ENCODE peak calls at places on chromosomes 5 and 9, in ten cellular contexts. One of them, this sample, is unnamed.

GRCh38 chr5:91369480-91369879 is 13.6 kb downstream of the ARRDC3 start:
- DNase-seq in breast epithelium: no peak
- DNase-seq in cardiac muscle cell: no peak
- DNase-seq in left lung: no peak
- DNase-seq in neural progenitor cell: no peak
- DNase-seq in colonic mucosa: no peak
- DNase-seq in upper lobe of right lung: no peak
- DNase-seq in CD8-positive, alpha-beta T cell: no peak
- DNase-seq in lower lobe of right lung: no peak
- DNase-seq in Peyer's patch: no peak
- DNase-seq in this sample: no peak

GRCh38 chr9:24381205-24381604 is 164.5 kb downstream of the IZUMO3 start:
- DNase-seq in breast epithelium: no peak
- DNase-seq in cardiac muscle cell: no peak
- DNase-seq in left lung: no peak
- DNase-seq in neural progenitor cell: no peak
- DNase-seq in colonic mucosa: no peak
- DNase-seq in upper lobe of right lung: no peak
- DNase-seq in CD8-positive, alpha-beta T cell: no peak
- DNase-seq in lower lobe of right lung: no peak
- DNase-seq in Peyer's patch: no peak
- DNase-seq in this sample: no peak

GRCh38 chr9:124263800-124264426 is 6.2 kb downstream of the NEK6 start:
- DNase-seq in breast epithelium: no peak
- DNase-seq in cardiac muscle cell: no peak
- DNase-seq in left lung: no peak
- DNase-seq in neural progenitor cell: no peak
- DNase-seq in colonic mucosa: no peak
- DNase-seq in upper lobe of right lung: no peak
- DNase-seq in CD8-positive, alpha-beta T cell: no peak
- DNase-seq in lower lobe of right lung: no peak
- DNase-seq in Peyer's patch: no peak
- DNase-seq in this sample: no peak

GRCh38 chr9:33196736-33197135 is 29.6 kb upstream of the B4GALT1 start:
- DNase-seq in breast epithelium: no peak
- DNase-seq in cardiac muscle cell: no peak
- DNase-seq in left lung: no peak
- DNase-seq in neural progenitor cell: no peak
- DNase-seq in colonic mucosa: no peak
- DNase-seq in upper lobe of right lung: no peak
- DNase-seq in CD8-positive, alpha-beta T cell: no peak
- DNase-seq in lower lobe of right lung: no peak
- DNase-seq in Peyer's patch: no peak
- DNase-seq in this sample: no peak

GRCh38 chr5:66151030-66151429 is 6.9 kb downstream of the SREK1 start:
- DNase-seq in breast epithelium: no peak
- DNase-seq in cardiac muscle cell: no peak
- DNase-seq in left lung: no peak
- DNase-seq in neural progenitor cell: no peak
- DNase-seq in colonic mucosa: no peak
- DNase-seq in upper lobe of right lung: no peak
- DNase-seq in CD8-positive, alpha-beta T cell: no peak
- DNase-seq in lower lobe of right lung: no peak
- DNase-seq in Peyer's patch: no peak
- DNase-seq in this sample: no peak

GRCh38 chr5:66519626-66520025 is 76.6 kb upstream of the MAST4 start:
- DNase-seq in breast epithelium: no peak
- DNase-seq in cardiac muscle cell: no peak
- DNase-seq in left lung: no peak
- DNase-seq in neural progenitor cell: no peak
- DNase-seq in colonic mucosa: no peak
- DNase-seq in upper lobe of right lung: no peak
- DNase-seq in CD8-positive, alpha-beta T cell: no peak
- DNase-seq in lower lobe of right lung: no peak
- DNase-seq in Peyer's patch: no peak
- DNase-seq in this sample: no peak

GRCh38 chr5:1553642-1554409 is 30.1 kb upstream of the LPCAT1 start:
- DNase-seq in breast epithelium: no peak
- DNase-seq in cardiac muscle cell: no peak
- DNase-seq in left lung: no peak
- DNase-seq in neural progenitor cell: no peak
- DNase-seq in colonic mucosa: no peak
- DNase-seq in upper lobe of right lung: no peak
- DNase-seq in CD8-positive, alpha-beta T cell: no peak
- DNase-seq in lower lobe of right lung: no peak
- DNase-seq in Peyer's patch: no peak
- DNase-seq in this sample: peak; percentile 72

GRCh38 chr9:80775515-80775914 is 913.8 kb downstream of the TLE1 start:
- DNase-seq in breast epithelium: no peak
- DNase-seq in cardiac muscle cell: no peak
- DNase-seq in left lung: no peak
- DNase-seq in neural progenitor cell: no peak
- DNase-seq in colonic mucosa: no peak
- DNase-seq in upper lobe of right lung: no peak
- DNase-seq in CD8-positive, alpha-beta T cell: no peak
- DNase-seq in lower lobe of right lung: no peak
- DNase-seq in Peyer's patch: no peak
- DNase-seq in this sample: no peak

GRCh38 chr9:108156270-108156998 is 666.9 kb upstream of the KLF4 start:
- DNase-seq in breast epithelium: no peak
- DNase-seq in cardiac muscle cell: peak; percentile 52
- DNase-seq in left lung: no peak
- DNase-seq in neural progenitor cell: no peak
- DNase-seq in colonic mucosa: peak; percentile 48
- DNase-seq in upper lobe of right lung: no peak
- DNase-seq in CD8-positive, alpha-beta T cell: no peak
- DNase-seq in lower lobe of right lung: no peak
- DNase-seq in Peyer's patch: no peak
- DNase-seq in this sample: no peak

GRCh38 chr5:37722236-37723146 is 117.3 kb downstream of the GDNF start:
- DNase-seq in breast epithelium: no peak
- DNase-seq in cardiac muscle cell: peak; percentile 84
- DNase-seq in left lung: no peak
- DNase-seq in neural progenitor cell: no peak
- DNase-seq in colonic mucosa: no peak
- DNase-seq in upper lobe of right lung: no peak
- DNase-seq in CD8-positive, alpha-beta T cell: no peak
- DNase-seq in lower lobe of right lung: no peak
- DNase-seq in Peyer's patch: no peak
- DNase-seq in this sample: no peak

GRCh38 chr9:121975801-121976277 is 117.3 kb downstream of the TTLL11 start:
- DNase-seq in breast epithelium: no peak
- DNase-seq in cardiac muscle cell: no peak
- DNase-seq in left lung: no peak
- DNase-seq in neural progenitor cell: no peak
- DNase-seq in colonic mucosa: peak; percentile 79
- DNase-seq in upper lobe of right lung: no peak
- DNase-seq in CD8-positive, alpha-beta T cell: no peak
- DNase-seq in lower lobe of right lung: no peak
- DNase-seq in Peyer's patch: no peak
- DNase-seq in this sample: no peak

GRCh38 chr9:107734231-107735014 is 244.9 kb upstream of the KLF4 start:
- DNase-seq in breast epithelium: no peak
- DNase-seq in cardiac muscle cell: peak; percentile 96
- DNase-seq in left lung: no peak
- DNase-seq in neural progenitor cell: no peak
- DNase-seq in colonic mucosa: no peak
- DNase-seq in upper lobe of right lung: no peak
- DNase-seq in CD8-positive, alpha-beta T cell: no peak
- DNase-seq in lower lobe of right lung: no peak
- DNase-seq in Peyer's patch: no peak
- DNase-seq in this sample: no peak

GRCh38 chr5:161380550-161380949 is 166.0 kb downstream of the GABRB2 start:
- DNase-seq in breast epithelium: no peak
- DNase-seq in cardiac muscle cell: no peak
- DNase-seq in left lung: no peak
- DNase-seq in neural progenitor cell: no peak
- DNase-seq in colonic mucosa: no peak
- DNase-seq in upper lobe of right lung: no peak
- DNase-seq in CD8-positive, alpha-beta T cell: no peak
- DNase-seq in lower lobe of right lung: no peak
- DNase-seq in Peyer's patch: no peak
- DNase-seq in this sample: no peak

GRCh38 chr5:32791536-32792240 is 80.6 kb downstream of the NPR3 start:
- DNase-seq in breast epithelium: no peak
- DNase-seq in cardiac muscle cell: no peak
- DNase-seq in left lung: no peak
- DNase-seq in neural progenitor cell: no peak
- DNase-seq in colonic mucosa: no peak
- DNase-seq in upper lobe of right lung: no peak
- DNase-seq in CD8-positive, alpha-beta T cell: no peak
- DNase-seq in lower lobe of right lung: no peak
- DNase-seq in Peyer's patch: no peak
- DNase-seq in this sample: no peak

GRCh38 chr9:127388856-127389238 is 8.1 kb upstream of the SLC2A8 start:
- DNase-seq in breast epithelium: no peak
- DNase-seq in cardiac muscle cell: no peak
- DNase-seq in left lung: no peak
- DNase-seq in neural progenitor cell: no peak
- DNase-seq in colonic mucosa: no peak
- DNase-seq in upper lobe of right lung: no peak
- DNase-seq in CD8-positive, alpha-beta T cell: no peak
- DNase-seq in lower lobe of right lung: no peak
- DNase-seq in Peyer's patch: no peak
- DNase-seq in this sample: no peak

GRCh38 chr9:95626885-95627558 is 110.3 kb upstream of the PTCH1 start:
- DNase-seq in breast epithelium: no peak
- DNase-seq in cardiac muscle cell: no peak
- DNase-seq in left lung: no peak
- DNase-seq in neural progenitor cell: no peak
- DNase-seq in colonic mucosa: peak; percentile 64
- DNase-seq in upper lobe of right lung: no peak
- DNase-seq in CD8-positive, alpha-beta T cell: no peak
- DNase-seq in lower lobe of right lung: peak; percentile 57
- DNase-seq in Peyer's patch: no peak
- DNase-seq in this sample: no peak

GRCh38 chr5:37979559-37979958 is 139.7 kb upstream of the GDNF start:
- DNase-seq in breast epithelium: no peak
- DNase-seq in cardiac muscle cell: no peak
- DNase-seq in left lung: no peak
- DNase-seq in neural progenitor cell: no peak
- DNase-seq in colonic mucosa: no peak
- DNase-seq in upper lobe of right lung: no peak
- DNase-seq in CD8-positive, alpha-beta T cell: no peak
- DNase-seq in lower lobe of right lung: no peak
- DNase-seq in Peyer's patch: no peak
- DNase-seq in this sample: no peak

GRCh38 chr5:127705120-127705892 is 2.1 kb downstream of the CCDC192 start:
- DNase-seq in breast epithelium: no peak
- DNase-seq in cardiac muscle cell: peak; percentile 92
- DNase-seq in left lung: no peak
- DNase-seq in neural progenitor cell: no peak
- DNase-seq in colonic mucosa: no peak
- DNase-seq in upper lobe of right lung: no peak
- DNase-seq in CD8-positive, alpha-beta T cell: no peak
- DNase-seq in lower lobe of right lung: no peak
- DNase-seq in Peyer's patch: no peak
- DNase-seq in this sample: no peak

DNA sequence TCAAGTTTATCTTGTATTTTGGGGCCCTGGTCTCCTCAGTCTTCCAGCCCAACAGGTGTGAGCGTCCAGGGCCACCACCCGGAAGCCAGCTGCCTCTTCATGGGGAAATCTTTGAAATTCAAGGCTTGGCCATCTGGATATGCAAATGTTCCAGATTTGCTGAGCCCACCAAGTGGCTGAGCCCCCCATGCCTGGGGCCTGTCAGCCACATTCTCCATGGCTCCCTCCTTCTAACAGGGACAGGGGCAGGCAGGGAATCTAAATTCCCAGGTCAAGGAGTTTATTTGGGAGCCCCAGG is 14.2 kb upstream of the CXXC5 start:
- DNase-seq in breast epithelium: no peak
- DNase-seq in cardiac muscle cell: no peak
- DNase-seq in left lung: no peak
- DNase-seq in neural progenitor cell: no peak
- DNase-seq in colonic mucosa: no peak
- DNase-seq in upper lobe of right lung: no peak
- DNase-seq in CD8-positive, alpha-beta T cell: no peak
- DNase-seq in lower lobe of right lung: no peak
- DNase-seq in Peyer's patch: no peak
- DNase-seq in this sample: no peak
- TF ChIP-seq CTCF in breast epithelium: no peak
- TF ChIP-seq CTCF in cardiac muscle cell: no peak
- TF ChIP-seq CTCF in left lung: no peak
- TF ChIP-seq CTCF in neural progenitor cell: no peak
- TF ChIP-seq CTCF in colonic mucosa: no peak
- TF ChIP-seq CTCF in upper lobe of right lung: no peak
- TF ChIP-seq CTCF in CD8-positive, alpha-beta T cell: no peak
- TF ChIP-seq CTCF in lower lobe of right lung: no peak
- TF ChIP-seq CTCF in Peyer's patch: no peak
- TF ChIP-seq CTCF in this sample: no peak

GRCh38 chr9:129494113-129494789 is 126.7 kb downstream of the C9orf50 start:
- DNase-seq in breast epithelium: peak; percentile 73
- DNase-seq in cardiac muscle cell: no peak
- DNase-seq in left lung: peak; percentile 70
- DNase-seq in neural progenitor cell: peak; percentile 21
- DNase-seq in colonic mucosa: peak; percentile 56
- DNase-seq in upper lobe of right lung: no peak
- DNase-seq in CD8-positive, alpha-beta T cell: no peak
- DNase-seq in lower lobe of right lung: peak; percentile 64
- DNase-seq in Peyer's patch: no peak
- DNase-seq in this sample: no peak
- H3K4me3 ChIP-seq in breast epithelium: peak overlapping the region; percentile 67
- H3K4me3 ChIP-seq in cardiac muscle cell: no peak overlapping the region
- H3K4me3 ChIP-seq in left lung: no peak overlapping the region
- H3K4me3 ChIP-seq in neural progenitor cell: no peak overlapping the region
- H3K4me3 ChIP-seq in colonic mucosa: peak overlapping the region; percentile 53
- H3K4me3 ChIP-seq in upper lobe of right lung: peak overlapping the region; percentile 71
- H3K4me3 ChIP-seq in CD8-positive, alpha-beta T cell: no peak overlapping the region
- H3K4me3 ChIP-seq in lower lobe of right lung: no peak overlapping the region
- H3K4me3 ChIP-seq in Peyer's patch: peak overlapping the region; percentile 62
- H3K4me3 ChIP-seq in this sample: no peak overlapping the region

GRCh38 chr9:126151031-126151670 is 175.5 kb upstream of the MVB12B start:
- DNase-seq in breast epithelium: no peak
- DNase-seq in cardiac muscle cell: peak; percentile 6
- DNase-seq in left lung: peak; percentile 34
- DNase-seq in neural progenitor cell: no peak
- DNase-seq in colonic mucosa: peak; percentile 29
- DNase-seq in upper lobe of right lung: peak; percentile 68
- DNase-seq in CD8-positive, alpha-beta T cell: no peak
- DNase-seq in lower lobe of right lung: no peak
- DNase-seq in Peyer's patch: no peak
- DNase-seq in this sample: no peak
- H3K27ac ChIP-seq in breast epithelium: no peak overlapping the region
- H3K27ac ChIP-seq in cardiac muscle cell: no peak overlapping the region
- H3K27ac ChIP-seq in left lung: no peak overlapping the region
- H3K27ac ChIP-seq in neural progenitor cell: no peak overlapping the region
- H3K27ac ChIP-seq in colonic mucosa: peak overlapping the region; percentile 18
- H3K27ac ChIP-seq in upper lobe of right lung: no peak overlapping the region
- H3K27ac ChIP-seq in CD8-positive, alpha-beta T cell: no peak overlapping the region
- H3K27ac ChIP-seq in lower lobe of right lung: no peak overlapping the region
- H3K27ac ChIP-seq in Peyer's patch: no peak overlapping the region
- H3K27ac ChIP-seq in this sample: no peak overlapping the region

DNA sequence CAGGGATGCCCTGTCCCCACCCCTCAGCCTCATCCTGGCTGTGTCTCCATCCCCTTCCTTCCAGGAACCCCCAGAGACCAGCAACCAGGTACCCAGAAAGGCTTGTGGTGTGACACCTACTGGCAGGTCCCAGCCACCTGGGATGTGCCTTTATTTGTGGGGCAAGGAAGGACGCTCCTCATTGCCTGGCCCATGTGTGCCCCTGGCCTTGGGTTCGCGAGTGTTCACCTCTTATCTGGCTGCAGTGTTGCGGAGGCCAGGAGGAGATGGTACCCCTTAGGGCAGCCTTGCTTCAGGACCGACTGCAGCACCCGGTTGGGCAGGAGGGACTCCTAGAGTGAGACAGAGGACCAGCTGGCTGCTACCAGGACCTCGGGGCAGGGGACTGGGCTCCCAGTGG is 8.8 kb downstream of the C9orf50 start:
- DNase-seq in breast epithelium: no peak
- DNase-seq in cardiac muscle cell: no peak
- DNase-seq in left lung: peak; percentile 41
- DNase-seq in neural progenitor cell: no peak
- DNase-seq in colonic mucosa: no peak
- DNase-seq in upper lobe of right lung: no peak
- DNase-seq in CD8-positive, alpha-beta T cell: no peak
- DNase-seq in lower lobe of right lung: no peak
- DNase-seq in Peyer's patch: no peak
- DNase-seq in this sample: no peak
- TF ChIP-seq CTCF in breast epithelium: no peak
- TF ChIP-seq CTCF in cardiac muscle cell: no peak
- TF ChIP-seq CTCF in left lung: no peak
- TF ChIP-seq CTCF in neural progenitor cell: no peak
- TF ChIP-seq CTCF in colonic mucosa: no peak
- TF ChIP-seq CTCF in upper lobe of right lung: no peak
- TF ChIP-seq CTCF in CD8-positive, alpha-beta T cell: no peak
- TF ChIP-seq CTCF in lower lobe of right lung: no peak
- TF ChIP-seq CTCF in Peyer's patch: no peak
- TF ChIP-seq CTCF in this sample: no peak

This sample was measured in RWPE2.